ENCODE peak calls at places on chromosome 4, in five cellular contexts. N is fibroblast of lung, I is GM10248, F is fibroblast of mammary gland, J is OCI-LY7. L is an unnamed sample.

GRCh38 chr4:38001927-38002326 is 41.7 kb downstream of the PTTG2 start:
- DNase-seq in J (no peak), F (no peak), N (no peak), I (no peak), L (no peak)

GRCh38 chr4:116391020-116391419 is 694.4 kb downstream of the TRAM1L1 start:
- DNase-seq in F (no peak), I (no peak), J (no peak), N (no peak), L (no peak)

GRCh38 chr4:144615182-144615581 is 30.8 kb upstream of the HHIP start:
- DNase-seq in F (peak; percentile 66), I (no peak), N (peak; percentile 6), J (no peak), L (no peak)

GRCh38 chr4:181674315-181674714 is 568.9 kb upstream of the TENM3 start:
- DNase-seq in N (peak; percentile 43), F (peak; percentile 92), I (no peak), J (no peak), L (no peak)

GRCh38 chr4:119244832-119245231 is 32.3 kb downstream of the USP53 start:
- DNase-seq in J (peak; percentile 8), F (no peak), I (no peak), N (no peak), L (no peak)

GRCh38 chr4:3227878-3228675 is 20.9 kb upstream of the MSANTD1 start:
- DNase-seq in I (no peak), F (no peak), J (no peak), N (peak; percentile 9), L (no peak)

GRCh38 chr4:163473130-163473529 is 424 bp downstream of the TKTL2 start:
- DNase-seq in I (no peak), N (no peak), J (no peak), F (no peak), L (no peak)

GRCh38 chr4:108291137-108291536 is 122.4 kb upstream of the LEF1 start:
- DNase-seq in N (no peak), I (no peak), F (no peak), J (no peak), L (no peak)

GRCh38 chr4:82489987-82490386 is 59.6 kb downstream of the ENOPH1 start:
- DNase-seq in J (no peak), I (no peak), F (no peak), N (no peak), L (no peak)

GRCh38 chr4:98448923-98449322 is 187.7 kb downstream of the RAP1GDS1 start:
- DNase-seq in N (no peak), I (no peak), F (no peak), J (peak; percentile 43), L (no peak)

GRCh38 chr4:139886798-139887197 is 221.2 kb downstream of the MGST2 start:
- DNase-seq in N (no peak), F (no peak), I (no peak), J (no peak), L (no peak)

GRCh38 chr4:143335979-143336827 is 473 bp upstream of the GAB1 start:
- DNase-seq in N (peak; percentile 94), F (peak; percentile 86), I (peak; percentile 64), J (peak; percentile 74), L (peak; percentile 76)

GRCh38 chr4:90799895-90800294 is 672.7 kb downstream of the CCSER1 start:
- DNase-seq in F (no peak), J (no peak), I (no peak), N (no peak), L (no peak)
- TF ChIP-seq CTCF in F (no peak), J (no peak), I (no peak), N (no peak), L (no peak)

DNA sequence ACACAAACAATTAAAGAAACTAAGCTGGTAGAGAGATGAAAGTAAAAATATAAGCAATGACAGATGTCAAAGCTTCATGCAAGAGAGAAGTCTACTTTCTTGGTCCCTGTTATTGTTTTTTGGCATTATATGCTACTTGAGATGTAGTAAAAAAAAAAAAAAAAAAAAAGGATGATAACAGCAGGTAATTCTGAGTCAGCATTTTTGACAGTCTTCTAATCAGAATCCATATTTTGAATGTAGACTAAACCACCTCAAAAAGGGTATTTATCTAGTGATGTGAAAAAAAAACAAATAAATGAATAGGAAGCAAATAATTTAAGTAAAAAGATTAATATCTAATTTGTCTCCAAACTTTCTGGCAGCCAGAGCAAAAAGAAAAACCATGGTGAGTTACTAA is 422.2 kb upstream of the CPEB2 start:
- DNase-seq in F (no peak), J (no peak), I (no peak), N (no peak), L (no peak)
- TF ChIP-seq CTCF in F (no peak), J (no peak), I (no peak), N (no peak), L (no peak)

GRCh38 chr4:153530996-153531375 is 64.8 kb downstream of the TMEM131L start:
- DNase-seq in J (no peak), N (no peak), I (no peak), F (no peak), L (no peak)
- TF ChIP-seq CTCF in J (peak; percentile 21), N (peak; percentile 28), I (no peak), F (peak; percentile 11), L (no peak)

GRCh38 chr4:88456757-88457306 is at the start of gene HERC5:
- DNase-seq in J (peak; percentile 80), I (peak; percentile 98), N (peak; percentile 94), F (peak; percentile 94), L (peak; percentile 88)
- TF ChIP-seq CTCF in J (peak; percentile 44), I (peak; percentile 55), N (peak; percentile 67), F (peak; percentile 60), L (peak; percentile 35)

GRCh38 chr4:167779864-167780263 is 312.5 kb upstream of the ANXA10 start:
- DNase-seq in J (no peak), N (peak; percentile 17), I (no peak), F (no peak), L (no peak)

GRCh38 chr4:167774646-167775045 is 317.7 kb upstream of the ANXA10 start:
- DNase-seq in I (no peak), F (peak; percentile 31), N (no peak), J (no peak), L (no peak)

GRCh38 chr4:167775374-167775773 is 317.0 kb upstream of the ANXA10 start:
- DNase-seq in F (peak; percentile 77), N (peak; percentile 48), I (no peak), J (no peak), L (no peak)

GRCh38 chr4:167779280-167779679 is 313.1 kb upstream of the ANXA10 start:
- DNase-seq in F (no peak), I (no peak), J (no peak), N (peak; percentile 15), L (no peak)
- TF ChIP-seq CTCF in F (no peak), I (no peak), J (no peak), N (peak; percentile 23), L (no peak)

GRCh38 chr4:51997647-51998046 is 22.5 kb downstream of the LRRC66 start:
- DNase-seq in F (peak; percentile 2), I (no peak), N (no peak), J (no peak), L (no peak)
- TF ChIP-seq CTCF in F (peak; percentile 11), I (no peak), N (no peak), J (peak; percentile 26), L (no peak)

L was measured in Calu3.